ENCODE peak calls at places on chromosomes 11 and 22, in seven cellular contexts. N, R, I, J, U, G and Z are unnamed samples.

GRCh38 chr11:31690516-31690915 is 120.6 kb downstream of the PAX6 start:
- DNase-seq in G (no peak), J (no peak), N (no peak), I (no peak), R (no peak), U (no peak), Z (no peak)

GRCh38 chr11:2732261-2732939 is 32.6 kb upstream of the KCNQ1OT1 start:
- DNase-seq in R (no peak), J (peak), I (no peak), U (no peak), G (no peak), N (no peak), Z (peak)

GRCh38 chr11:8878771-8879170 is 32.2 kb upstream of the AKIP1 start:
- DNase-seq in I (no peak), U (no peak), G (no peak), R (no peak), J (no peak), N (no peak), Z (no peak)

GRCh38 chr11:88507771-88508557 is 170.4 kb upstream of the CTSC start:
- DNase-seq in I (no peak), N (no peak), R (no peak), U (no peak), J (no peak), G (no peak), Z (no peak)

GRCh38 chr11:44978279-44978960 is 27.7 kb upstream of the TP53I11 start:
- DNase-seq in U (no peak), I (peak), G (no peak), N (no peak), R (no peak), J (no peak), Z (no peak)

GRCh38 chr11:130318031-130318673 is 3.4 kb upstream of the ZBTB44 start:
- DNase-seq in R (no peak), J (no peak), N (no peak), I (no peak), U (no peak), G (no peak), Z (no peak)

GRCh38 chr22:45172872-45173585 is 9.3 kb downstream of the NUP50 start:
- DNase-seq in R (no peak), J (no peak), I (no peak), G (no peak), U (no peak), N (no peak), Z (no peak)

GRCh38 chr11:73143126-73143838 is 1.2 kb upstream of the FCHSD2 start:
- DNase-seq in G (no peak), R (peak), I (peak), U (no peak), N (no peak), J (no peak), Z (no peak)

GRCh38 chr11:48129697-48130395 is 86.8 kb upstream of the OR4B1 start:
- DNase-seq in J (no peak), N (no peak), U (no peak), G (no peak), I (no peak), R (no peak), Z (no peak)

GRCh38 chr11:93116641-93117577 is 80.9 kb downstream of the SLC36A4 start:
- DNase-seq in R (no peak), G (no peak), U (no peak), J (no peak), I (no peak), N (no peak), Z (no peak)

GRCh38 chr11:96906521-96906920 is 516.7 kb downstream of the JRKL start:
- DNase-seq in J (no peak), N (no peak), I (no peak), U (no peak), R (no peak), G (no peak), Z (no peak)

GRCh38 chr11:17745032-17745772 is 10.6 kb downstream of the KCNC1 start:
- DNase-seq in J (no peak), N (no peak), I (no peak), R (no peak), G (no peak), U (no peak), Z (no peak)

GRCh38 chr11:67303989-67304411 is 670 bp downstream of the SSH3 start:
- DNase-seq in G (no peak), J (no peak), I (no peak), N (no peak), R (no peak), U (no peak), Z (no peak)

GRCh38 chr11:108807262-108807661 is 142.4 kb downstream of the DDX10 start:
- DNase-seq in R (no peak), N (no peak), U (no peak), J (no peak), G (no peak), I (no peak), Z (no peak)

GRCh38 chr11:76285397-76285796 is 79.1 kb upstream of the WNT11 start:
- DNase-seq in G (no peak), J (no peak), U (no peak), N (no peak), I (no peak), R (no peak), Z (no peak)

GRCh38 chr11:114366331-114367243 is 33.7 kb downstream of the C11orf71 start:
- DNase-seq in R (no peak), J (no peak), N (peak), I (no peak), G (no peak), U (no peak), Z (no peak)

GRCh38 chr11:20221546-20221945 is 61.3 kb upstream of the DBX1 start:
- DNase-seq in J (no peak), N (no peak), R (no peak), G (no peak), I (no peak), U (no peak), Z (no peak)

GRCh38 chr22:45638834-45639746 is 32.5 kb upstream of the ATXN10 start:
- DNase-seq in I (no peak), U (no peak), R (peak), G (no peak), J (no peak), N (peak), Z (no peak)

GRCh38 chr11:85953491-85954143 is 98.4 kb downstream of the CCDC83 start:
- DNase-seq in G (no peak), J (no peak), R (no peak), U (no peak), I (no peak), N (no peak), Z (no peak)

GRCh38 chr11:64004590-64004984 is 18.3 kb downstream of the OTUB1 start:
- DNase-seq in R (no peak), J (no peak), U (no peak), N (no peak), G (no peak), I (no peak), Z (no peak)

GRCh38 chr11:116226731-116227130 is 546.1 kb downstream of the BUD13 start:
- DNase-seq in N (no peak), J (no peak), R (no peak), U (no peak), I (no peak), G (no peak), Z (no peak)

GRCh38 chr11:127843483-127844396 is 743.6 kb downstream of the ETS1 start:
- DNase-seq in U (peak), J (peak), G (no peak), R (no peak), N (peak), I (peak), Z (peak)

GRCh38 chr11:38323961-38324761 is 1726.1 kb upstream of the RAG2 start:
- DNase-seq in I (no peak), U (no peak), R (no peak), G (no peak), N (no peak), J (no peak), Z (no peak)

GRCh38 chr11:62401356-62401755 is 17.5 kb upstream of the SCGB1A1 start:
- DNase-seq in I (no peak), U (no peak), N (no peak), G (no peak), R (no peak), J (no peak), Z (no peak)

GRCh38 chr11:27563201-27563600 is 56.6 kb upstream of the LIN7C start:
- DNase-seq in R (no peak), I (no peak), G (no peak), J (no peak), N (peak), U (no peak), Z (no peak)

GRCh38 chr22:17235149-17235655 is 16.0 kb upstream of the ADA2 start:
- DNase-seq in J (no peak), R (no peak), I (no peak), G (no peak), U (no peak), N (no peak), Z (no peak)

GRCh38 chr22:32803020-32803758 is 1.7 kb downstream of the TIMP3 start:
- DNase-seq in U (no peak), I (no peak), N (peak), J (no peak), G (no peak), R (no peak), Z (no peak)

GRCh38 chr11:62033191-62034044 is 66.0 kb upstream of the FTH1 start:
- DNase-seq in U (no peak), N (peak), G (no peak), I (no peak), R (no peak), J (no peak), Z (no peak)